ENCODE peak calls at places on chromosomes 13 and 19, in ten cellular contexts. One of them, this sample, is unnamed.
A peak's percentile ranks its signal among the peaks of the same experiment; 100 is the strongest.

GRCh38 chr19:4090351-4091220 is 23.9 kb upstream of the ZBTB7A start:
- DNase-seq in NCI-H510A: no peak
- DNase-seq in NAMALWA: no peak
- DNase-seq in body of pancreas: no peak
- DNase-seq in epithelial cell of prostate: no peak
- DNase-seq in NCI-H187 treated with DMSO at 0.1 percent for 48 hours: no peak
- DNase-seq in non-pigmented ciliary epithelial cell: no peak
- DNase-seq in right atrium auricular region: no peak
- DNase-seq in stimulated activated CD8-positive, alpha-beta memory T cell treated with anti-CD3 and anti-CD28 coated beads, Interleukin-7, amount 100 ng/mL, for 1 hour: no peak
- DNase-seq in stimulated activated CD4-positive, alpha-beta T cell treated with anti-CD3 and anti-CD28 coated beads, TNF-alpha, amount 100 ng/mL, for 48 hours: no peak
- DNase-seq in this sample: no peak

GRCh38 chr19:1248454-1249297 is at the start of gene MIDN:
- DNase-seq in NCI-H510A: no peak
- DNase-seq in NAMALWA: peak; percentile 85
- DNase-seq in body of pancreas: peak; percentile 89
- DNase-seq in epithelial cell of prostate: no peak
- DNase-seq in NCI-H187 treated with DMSO at 0.1 percent for 48 hours: no peak
- DNase-seq in non-pigmented ciliary epithelial cell: no peak
- DNase-seq in right atrium auricular region: peak; percentile 86
- DNase-seq in stimulated activated CD8-positive, alpha-beta memory T cell treated with anti-CD3 and anti-CD28 coated beads, Interleukin-7, amount 100 ng/mL, for 1 hour: no peak
- DNase-seq in stimulated activated CD4-positive, alpha-beta T cell treated with anti-CD3 and anti-CD28 coated beads, TNF-alpha, amount 100 ng/mL, for 48 hours: peak; percentile 74
- DNase-seq in this sample: peak; percentile 69

GRCh38 chr19:45972944-45973525 is 630 bp downstream of the NOVA2 start:
- DNase-seq in NCI-H510A: no peak
- DNase-seq in NAMALWA: no peak
- DNase-seq in body of pancreas: no peak
- DNase-seq in epithelial cell of prostate: no peak
- DNase-seq in NCI-H187 treated with DMSO at 0.1 percent for 48 hours: no peak
- DNase-seq in non-pigmented ciliary epithelial cell: no peak
- DNase-seq in right atrium auricular region: no peak
- DNase-seq in stimulated activated CD8-positive, alpha-beta memory T cell treated with anti-CD3 and anti-CD28 coated beads, Interleukin-7, amount 100 ng/mL, for 1 hour: no peak
- DNase-seq in stimulated activated CD4-positive, alpha-beta T cell treated with anti-CD3 and anti-CD28 coated beads, TNF-alpha, amount 100 ng/mL, for 48 hours: no peak
- DNase-seq in this sample: no peak

GRCh38 chr13:52371736-52372247 is 34.2 kb downstream of the THSD1 start:
- DNase-seq in NCI-H510A: no peak
- DNase-seq in NAMALWA: no peak
- DNase-seq in body of pancreas: no peak
- DNase-seq in epithelial cell of prostate: no peak
- DNase-seq in NCI-H187 treated with DMSO at 0.1 percent for 48 hours: no peak
- DNase-seq in non-pigmented ciliary epithelial cell: no peak
- DNase-seq in right atrium auricular region: no peak
- DNase-seq in stimulated activated CD8-positive, alpha-beta memory T cell treated with anti-CD3 and anti-CD28 coated beads, Interleukin-7, amount 100 ng/mL, for 1 hour: no peak
- DNase-seq in stimulated activated CD4-positive, alpha-beta T cell treated with anti-CD3 and anti-CD28 coated beads, TNF-alpha, amount 100 ng/mL, for 48 hours: no peak
- DNase-seq in this sample: no peak

GRCh38 chr13:71513414-71514063 is 353.5 kb downstream of the DACH1 start:
- DNase-seq in NCI-H510A: no peak
- DNase-seq in NAMALWA: no peak
- DNase-seq in body of pancreas: no peak
- DNase-seq in epithelial cell of prostate: no peak
- DNase-seq in NCI-H187 treated with DMSO at 0.1 percent for 48 hours: no peak
- DNase-seq in non-pigmented ciliary epithelial cell: no peak
- DNase-seq in right atrium auricular region: no peak
- DNase-seq in stimulated activated CD8-positive, alpha-beta memory T cell treated with anti-CD3 and anti-CD28 coated beads, Interleukin-7, amount 100 ng/mL, for 1 hour: no peak
- DNase-seq in stimulated activated CD4-positive, alpha-beta T cell treated with anti-CD3 and anti-CD28 coated beads, TNF-alpha, amount 100 ng/mL, for 48 hours: no peak
- DNase-seq in this sample: no peak

GRCh38 chr13:84844473-84844872 is 954.7 kb downstream of the SLITRK6 start:
- DNase-seq in NCI-H510A: no peak
- DNase-seq in NAMALWA: peak; percentile 67
- DNase-seq in body of pancreas: no peak
- DNase-seq in epithelial cell of prostate: no peak
- DNase-seq in NCI-H187 treated with DMSO at 0.1 percent for 48 hours: no peak
- DNase-seq in non-pigmented ciliary epithelial cell: no peak
- DNase-seq in right atrium auricular region: no peak
- DNase-seq in stimulated activated CD8-positive, alpha-beta memory T cell treated with anti-CD3 and anti-CD28 coated beads, Interleukin-7, amount 100 ng/mL, for 1 hour: no peak
- DNase-seq in stimulated activated CD4-positive, alpha-beta T cell treated with anti-CD3 and anti-CD28 coated beads, TNF-alpha, amount 100 ng/mL, for 48 hours: no peak
- DNase-seq in this sample: no peak

GRCh38 chr13:75636339-75637095 is 387 bp downstream of the LMO7 start:
- DNase-seq in NCI-H510A: no peak
- DNase-seq in NAMALWA: no peak
- DNase-seq in body of pancreas: peak; percentile 31
- DNase-seq in epithelial cell of prostate: no peak
- DNase-seq in NCI-H187 treated with DMSO at 0.1 percent for 48 hours: no peak
- DNase-seq in non-pigmented ciliary epithelial cell: no peak
- DNase-seq in right atrium auricular region: no peak
- DNase-seq in stimulated activated CD8-positive, alpha-beta memory T cell treated with anti-CD3 and anti-CD28 coated beads, Interleukin-7, amount 100 ng/mL, for 1 hour: no peak
- DNase-seq in stimulated activated CD4-positive, alpha-beta T cell treated with anti-CD3 and anti-CD28 coated beads, TNF-alpha, amount 100 ng/mL, for 48 hours: peak; percentile 28
- DNase-seq in this sample: peak; percentile 21

GRCh38 chr19:4754248-4754647 is 30.6 kb upstream of the DPP9 start:
- DNase-seq in NCI-H510A: peak; percentile 26
- DNase-seq in NAMALWA: peak; percentile 73
- DNase-seq in body of pancreas: no peak
- DNase-seq in epithelial cell of prostate: no peak
- DNase-seq in NCI-H187 treated with DMSO at 0.1 percent for 48 hours: no peak
- DNase-seq in non-pigmented ciliary epithelial cell: no peak
- DNase-seq in right atrium auricular region: no peak
- DNase-seq in stimulated activated CD8-positive, alpha-beta memory T cell treated with anti-CD3 and anti-CD28 coated beads, Interleukin-7, amount 100 ng/mL, for 1 hour: no peak
- DNase-seq in stimulated activated CD4-positive, alpha-beta T cell treated with anti-CD3 and anti-CD28 coated beads, TNF-alpha, amount 100 ng/mL, for 48 hours: no peak
- DNase-seq in this sample: no peak

GRCh38 chr19:44822177-44822576 is 13.3 kb downstream of the BCAM start:
- DNase-seq in NCI-H510A: no peak
- DNase-seq in NAMALWA: no peak
- DNase-seq in body of pancreas: no peak
- DNase-seq in epithelial cell of prostate: no peak
- DNase-seq in NCI-H187 treated with DMSO at 0.1 percent for 48 hours: no peak
- DNase-seq in non-pigmented ciliary epithelial cell: no peak
- DNase-seq in right atrium auricular region: no peak
- DNase-seq in stimulated activated CD8-positive, alpha-beta memory T cell treated with anti-CD3 and anti-CD28 coated beads, Interleukin-7, amount 100 ng/mL, for 1 hour: no peak
- DNase-seq in stimulated activated CD4-positive, alpha-beta T cell treated with anti-CD3 and anti-CD28 coated beads, TNF-alpha, amount 100 ng/mL, for 48 hours: no peak
- DNase-seq in this sample: no peak

GRCh38 chr13:41774605-41775218 is 186.2 kb downstream of the VWA8 start:
- DNase-seq in NCI-H510A: no peak
- DNase-seq in NAMALWA: no peak
- DNase-seq in body of pancreas: no peak
- DNase-seq in epithelial cell of prostate: no peak
- DNase-seq in NCI-H187 treated with DMSO at 0.1 percent for 48 hours: no peak
- DNase-seq in non-pigmented ciliary epithelial cell: no peak
- DNase-seq in right atrium auricular region: no peak
- DNase-seq in stimulated activated CD8-positive, alpha-beta memory T cell treated with anti-CD3 and anti-CD28 coated beads, Interleukin-7, amount 100 ng/mL, for 1 hour: no peak
- DNase-seq in stimulated activated CD4-positive, alpha-beta T cell treated with anti-CD3 and anti-CD28 coated beads, TNF-alpha, amount 100 ng/mL, for 48 hours: no peak
- DNase-seq in this sample: no peak

GRCh38 chr13:114146629-114147028 is 14.2 kb upstream of the RASA3 start:
- DNase-seq in NCI-H510A: no peak
- DNase-seq in NAMALWA: no peak
- DNase-seq in body of pancreas: peak; percentile 9
- DNase-seq in epithelial cell of prostate: no peak
- DNase-seq in NCI-H187 treated with DMSO at 0.1 percent for 48 hours: no peak
- DNase-seq in non-pigmented ciliary epithelial cell: no peak
- DNase-seq in right atrium auricular region: no peak
- DNase-seq in stimulated activated CD8-positive, alpha-beta memory T cell treated with anti-CD3 and anti-CD28 coated beads, Interleukin-7, amount 100 ng/mL, for 1 hour: no peak
- DNase-seq in stimulated activated CD4-positive, alpha-beta T cell treated with anti-CD3 and anti-CD28 coated beads, TNF-alpha, amount 100 ng/mL, for 48 hours: no peak
- DNase-seq in this sample: no peak

GRCh38 chr19:19475845-19476828 is 39.2 kb downstream of the TSSK6 start:
- DNase-seq in NCI-H510A: no peak
- DNase-seq in NAMALWA: no peak
- DNase-seq in body of pancreas: no peak
- DNase-seq in epithelial cell of prostate: no peak
- DNase-seq in NCI-H187 treated with DMSO at 0.1 percent for 48 hours: no peak
- DNase-seq in non-pigmented ciliary epithelial cell: no peak
- DNase-seq in right atrium auricular region: no peak
- DNase-seq in stimulated activated CD8-positive, alpha-beta memory T cell treated with anti-CD3 and anti-CD28 coated beads, Interleukin-7, amount 100 ng/mL, for 1 hour: no peak
- DNase-seq in stimulated activated CD4-positive, alpha-beta T cell treated with anti-CD3 and anti-CD28 coated beads, TNF-alpha, amount 100 ng/mL, for 48 hours: no peak
- DNase-seq in this sample: no peak

GRCh38 chr19:2491130-2491801 is 15.3 kb downstream of the GADD45B start:
- DNase-seq in NCI-H510A: peak; percentile 41
- DNase-seq in NAMALWA: peak; percentile 91
- DNase-seq in body of pancreas: peak; percentile 98
- DNase-seq in epithelial cell of prostate: peak; percentile 61
- DNase-seq in NCI-H187 treated with DMSO at 0.1 percent for 48 hours: no peak
- DNase-seq in non-pigmented ciliary epithelial cell: peak; percentile 89
- DNase-seq in right atrium auricular region: no peak
- DNase-seq in stimulated activated CD8-positive, alpha-beta memory T cell treated with anti-CD3 and anti-CD28 coated beads, Interleukin-7, amount 100 ng/mL, for 1 hour: no peak
- DNase-seq in stimulated activated CD4-positive, alpha-beta T cell treated with anti-CD3 and anti-CD28 coated beads, TNF-alpha, amount 100 ng/mL, for 48 hours: no peak
- DNase-seq in this sample: no peak

GRCh38 chr19:56566904-56567273 is 379 bp upstream of the ZNF470 start:
- DNase-seq in NCI-H510A: peak; percentile 8
- DNase-seq in NAMALWA: no peak
- DNase-seq in body of pancreas: peak; percentile 24
- DNase-seq in epithelial cell of prostate: no peak
- DNase-seq in NCI-H187 treated with DMSO at 0.1 percent for 48 hours: no peak
- DNase-seq in non-pigmented ciliary epithelial cell: peak; percentile 0
- DNase-seq in right atrium auricular region: peak; percentile 57
- DNase-seq in stimulated activated CD8-positive, alpha-beta memory T cell treated with anti-CD3 and anti-CD28 coated beads, Interleukin-7, amount 100 ng/mL, for 1 hour: no peak
- DNase-seq in stimulated activated CD4-positive, alpha-beta T cell treated with anti-CD3 and anti-CD28 coated beads, TNF-alpha, amount 100 ng/mL, for 48 hours: peak; percentile 36
- DNase-seq in this sample: no peak

GRCh38 chr19:7668842-7669241 is at the start of gene RETN:
- DNase-seq in NCI-H510A: no peak
- DNase-seq in NAMALWA: no peak
- DNase-seq in body of pancreas: no peak
- DNase-seq in epithelial cell of prostate: no peak
- DNase-seq in NCI-H187 treated with DMSO at 0.1 percent for 48 hours: no peak
- DNase-seq in non-pigmented ciliary epithelial cell: no peak
- DNase-seq in right atrium auricular region: no peak
- DNase-seq in stimulated activated CD8-positive, alpha-beta memory T cell treated with anti-CD3 and anti-CD28 coated beads, Interleukin-7, amount 100 ng/mL, for 1 hour: no peak
- DNase-seq in stimulated activated CD4-positive, alpha-beta T cell treated with anti-CD3 and anti-CD28 coated beads, TNF-alpha, amount 100 ng/mL, for 48 hours: no peak
- DNase-seq in this sample: no peak

GRCh38 chr19:53294786-53295441 is 27.4 kb upstream of the VN1R4 start:
- DNase-seq in NCI-H510A: no peak
- DNase-seq in NAMALWA: no peak
- DNase-seq in body of pancreas: no peak
- DNase-seq in epithelial cell of prostate: no peak
- DNase-seq in NCI-H187 treated with DMSO at 0.1 percent for 48 hours: no peak
- DNase-seq in non-pigmented ciliary epithelial cell: no peak
- DNase-seq in right atrium auricular region: no peak
- DNase-seq in stimulated activated CD8-positive, alpha-beta memory T cell treated with anti-CD3 and anti-CD28 coated beads, Interleukin-7, amount 100 ng/mL, for 1 hour: no peak
- DNase-seq in stimulated activated CD4-positive, alpha-beta T cell treated with anti-CD3 and anti-CD28 coated beads, TNF-alpha, amount 100 ng/mL, for 48 hours: no peak
- DNase-seq in this sample: no peak

GRCh38 chr19:55179570-55180484 is at the start of gene SYT5:
- DNase-seq in NCI-H510A: no peak
- DNase-seq in NAMALWA: no peak
- DNase-seq in body of pancreas: peak; percentile 39
- DNase-seq in epithelial cell of prostate: no peak
- DNase-seq in NCI-H187 treated with DMSO at 0.1 percent for 48 hours: no peak
- DNase-seq in non-pigmented ciliary epithelial cell: no peak
- DNase-seq in right atrium auricular region: no peak
- DNase-seq in stimulated activated CD8-positive, alpha-beta memory T cell treated with anti-CD3 and anti-CD28 coated beads, Interleukin-7, amount 100 ng/mL, for 1 hour: peak; percentile 18
- DNase-seq in stimulated activated CD4-positive, alpha-beta T cell treated with anti-CD3 and anti-CD28 coated beads, TNF-alpha, amount 100 ng/mL, for 48 hours: peak; percentile 51
- DNase-seq in this sample: peak; percentile 25

This sample was measured in activated CD8-positive, alpha-beta memory T cell treated with anti-CD3 and anti-CD28 coated beads for 4 hours.